ENCODE peak calls at places on chromosomes 13 and 19, in four cellular contexts. H is endothelial cell of umbilical vein, P is fibroblast of mammary gland, G is fibroblast of villous mesenchyme. D is an unnamed sample.
A peak's percentile ranks its signal among the peaks of the same experiment; 100 is the strongest.

GRCh38 chr13:39419866-39420265 is 183.1 kb downstream of the LHFPL6 start:
- DNase-seq in H (no peak), P (no peak), G (no peak), D (no peak)

GRCh38 chr13:73481877-73482445 is 423.2 kb downstream of the KLF5 start:
- DNase-seq in H (no peak), P (no peak), G (no peak), D (no peak)

GRCh38 chr19:43371909-43372308 is 18.4 kb downstream of the CD177 start:
- DNase-seq in H (no peak), P (no peak), G (no peak), D (no peak)

GRCh38 chr19:9881720-9882119 is 46.6 kb downstream of the PIN1 start:
- DNase-seq in H (no peak), P (no peak), G (no peak), D (no peak)

GRCh38 chr19:10268077-10268476 is 2.8 kb upstream of the ICAM1 start:
- DNase-seq in H (peak; percentile 37), P (no peak), G (no peak), D (no peak)

GRCh38 chr19:7575426-7576040 is 20.1 kb upstream of the CAMSAP3 start:
- DNase-seq in H (no peak), P (peak; percentile 28), G (peak; percentile 9), D (no peak)

GRCh38 chr13:31094331-31095015 is 67.2 kb downstream of the HSPH1 start:
- DNase-seq in H (no peak), P (no peak), G (no peak), D (no peak)

GRCh38 chr19:1248454-1249297 is at the start of gene MIDN:
- DNase-seq in H (peak; percentile 86), P (peak; percentile 84), G (peak; percentile 91), D (no peak)

GRCh38 chr19:57620673-57621348 is 6.8 kb downstream of the ZNF134 start:
- DNase-seq in H (peak; percentile 7), P (peak; percentile 34), G (peak; percentile 10), D (no peak)

GRCh38 chr13:60869225-60869624 is 472.2 kb downstream of the TDRD3 start:
- DNase-seq in H (no peak), P (no peak), G (no peak), D (no peak)

GRCh38 chr13:22700488-22700887 is 480.3 kb upstream of the SGCG start:
- DNase-seq in H (no peak), P (no peak), G (no peak), D (no peak)

GRCh38 chr19:38015216-38015615 is 108.2 kb downstream of the SIPA1L3 start:
- DNase-seq in H (no peak), P (no peak), G (no peak), D (no peak)

GRCh38 chr13:35484384-35484783 is 7.9 kb upstream of the MAB21L1 start:
- DNase-seq in H (no peak), P (no peak), G (no peak), D (no peak)

GRCh38 chr13:70950664-70951063 is 842.4 kb upstream of the KLHL1 start:
- DNase-seq in H (no peak), P (no peak), G (no peak), D (no peak)

GRCh38 chr13:29382021-29382420 is 213.5 kb downstream of the SLC7A1 start:
- DNase-seq in H (no peak), P (no peak), G (no peak), D (no peak)

GRCh38 chr19:5271145-5271544 is 69.5 kb downstream of the PTPRS start:
- DNase-seq in H (no peak), P (peak; percentile 11), G (no peak), D (no peak)

GRCh38 chr13:113066142-113066455 is 39.5 kb upstream of the F7 start:
- DNase-seq in H (no peak), P (no peak), G (no peak), D (no peak)

GRCh38 chr13:85538957-85539356 is 260.3 kb downstream of the SLITRK6 start:
- DNase-seq in H (no peak), P (no peak), G (no peak), D (no peak)

GRCh38 chr19:16566161-16566560 is 6.1 kb downstream of the SLC35E1 start:
- DNase-seq in H (peak; percentile 83), P (no peak), G (no peak), D (no peak)

DNA sequence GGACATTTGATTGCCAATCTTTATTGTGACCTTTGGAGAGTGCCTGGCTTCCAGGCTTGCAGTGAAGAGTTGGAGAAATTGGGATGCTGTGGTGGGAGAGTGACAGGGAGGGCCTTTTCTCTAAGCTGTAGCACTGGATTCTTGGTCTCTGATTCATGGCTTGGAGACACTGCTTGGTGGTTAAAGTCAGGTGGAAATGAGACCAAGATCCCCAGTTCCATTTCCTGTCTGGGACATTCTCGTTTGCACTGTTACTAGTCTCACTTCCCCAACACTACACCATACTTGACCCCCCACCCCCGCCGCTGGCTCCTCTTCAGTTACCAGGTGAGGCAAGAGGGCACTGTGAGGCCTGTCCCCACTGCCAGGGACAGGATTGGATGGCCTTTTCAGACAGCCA is 2.9 kb downstream of the SUPT5H start:
- DNase-seq in H (no peak), P (peak; percentile 30), G (peak; percentile 23), D (no peak)
- H3K4me3 ChIP-seq in H (no peak overlapping the region), P (no peak overlapping the region), G (no peak overlapping the region), D (no peak overlapping the region)

DNA sequence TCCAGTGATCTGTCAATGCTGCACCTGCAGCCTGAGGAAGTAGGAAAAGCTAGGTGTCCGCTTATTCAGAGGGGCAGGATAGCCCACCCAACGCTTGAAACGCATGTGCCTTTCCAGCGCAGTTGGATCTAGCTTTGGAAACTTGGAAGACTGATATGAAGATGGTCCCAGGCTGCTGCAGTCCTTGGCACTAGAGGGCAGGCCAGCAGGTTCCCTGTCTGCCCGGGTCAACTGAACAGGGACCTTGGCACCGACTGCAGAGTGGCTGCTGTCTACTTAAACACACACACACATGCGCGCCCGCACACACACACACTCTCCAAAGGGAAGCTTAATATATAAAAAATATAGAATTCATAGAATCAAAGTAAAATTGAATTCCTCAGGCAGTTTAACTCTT is 100.0 kb downstream of the TSHZ3 start:
- DNase-seq in H (no peak), P (no peak), G (no peak), D (no peak)
- TF ChIP-seq CTCF in H (no peak), P (no peak), G (peak; percentile 19), D (no peak)

DNA sequence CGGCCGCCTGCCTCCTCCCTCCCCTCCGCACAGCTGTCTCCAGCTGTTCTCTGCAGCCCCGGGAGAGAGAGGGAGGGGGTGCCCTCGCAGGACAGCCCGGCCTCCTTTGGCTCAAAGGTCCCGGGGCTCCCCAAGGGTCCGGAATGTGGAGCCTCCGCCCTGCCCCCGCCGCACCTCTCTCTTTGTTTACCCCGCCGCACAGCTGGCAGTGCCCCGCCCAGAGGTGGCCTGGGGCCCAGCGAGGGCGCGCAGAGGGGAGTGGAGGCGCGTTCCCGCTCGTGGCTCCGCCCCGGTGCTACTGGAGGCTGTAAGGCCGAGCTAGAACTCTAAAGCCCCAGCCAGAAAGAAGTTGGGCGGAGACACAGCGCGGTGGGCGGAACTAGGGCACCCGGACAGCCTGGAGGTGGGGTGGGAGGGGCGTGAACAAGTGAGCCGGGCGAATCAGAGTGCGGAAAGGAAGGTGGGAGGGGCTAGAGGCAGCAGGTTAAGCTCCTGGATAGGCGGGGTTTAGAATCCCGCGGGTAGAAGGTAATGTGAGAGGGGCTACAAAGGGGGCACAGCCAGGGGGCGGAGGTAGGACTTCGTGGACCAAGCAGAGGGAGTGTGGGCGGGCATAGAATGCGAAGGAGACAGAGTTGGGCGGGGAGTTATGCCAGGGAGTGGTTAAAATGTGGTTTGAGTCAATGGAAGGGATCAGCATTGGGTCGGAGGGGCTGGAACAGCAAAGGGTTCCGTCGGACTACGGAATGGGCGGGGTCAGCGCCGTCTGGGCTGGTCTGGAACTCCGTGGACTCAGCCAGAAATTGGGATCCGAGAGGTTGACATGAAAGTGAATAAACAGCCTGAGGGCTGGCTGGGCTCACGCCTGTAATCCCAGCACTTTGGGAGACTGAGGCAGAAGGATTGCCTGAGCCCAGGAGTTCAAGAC is 2.8 kb downstream of the LTBP4 start:
- DNase-seq in H (peak; percentile 96), P (peak; percentile 92), G (peak; percentile 97), D (no peak)
- H3K4me3 ChIP-seq in H (peak overlapping the region; percentile 45), P (peak overlapping the region; percentile 49), G (peak overlapping the region; percentile 55), D (peak overlapping the region; percentile 53)

GRCh38 chr19:19262190-19263057 is 10.7 kb downstream of the TM6SF2 start:
- DNase-seq in H (no peak), P (no peak), G (no peak), D (no peak)
- TF ChIP-seq CTCF in H (no peak), P (no peak), G (no peak), D (no peak)